ENCODE peak calls at places on chromosome 21, in seven cellular contexts. J, U, O, N, D, F and V are unnamed samples.

GRCh38 chr21:36235058-36235582 is 78.5 kb downstream of the DOP1B start:
- DNase-seq in J (peak), F (no peak), N (no peak), O (no peak), D (no peak), U (no peak), V (no peak)

GRCh38 chr21:29208666-29209059 is 78.2 kb downstream of the MAP3K7CL start:
- DNase-seq in F (no peak), U (no peak), D (no peak), O (no peak), N (no peak), J (no peak), V (no peak)

GRCh38 chr21:45132841-45133573 is 58.6 kb downstream of the ADARB1 start:
- DNase-seq in U (no peak), N (no peak), J (no peak), D (peak), O (no peak), F (no peak), V (no peak)

GRCh38 chr21:14585122-14585521 is 39.0 kb upstream of the SAMSN1 start:
- DNase-seq in O (no peak), F (no peak), N (no peak), J (no peak), U (no peak), D (no peak), V (no peak)

GRCh38 chr21:38186869-38187268 is 69.9 kb upstream of the KCNJ15 start:
- DNase-seq in J (no peak), F (no peak), D (no peak), N (no peak), O (no peak), U (no peak), V (no peak)

GRCh38 chr21:46028547-46029200 is 47.1 kb downstream of the COL6A1 start:
- DNase-seq in D (no peak), U (no peak), N (no peak), F (no peak), O (no peak), J (no peak), V (no peak)

GRCh38 chr21:39601194-39601940 is 11.4 kb upstream of the B3GALT5 start:
- DNase-seq in O (no peak), N (no peak), U (no peak), F (no peak), D (no peak), J (no peak), V (no peak)

GRCh38 chr21:43893536-43894205 is 28.6 kb downstream of the AGPAT3 start:
- DNase-seq in N (peak), J (peak), D (no peak), O (no peak), U (no peak), F (no peak), V (no peak)

GRCh38 chr21:29135481-29135880 is 5.0 kb downstream of the MAP3K7CL start:
- DNase-seq in O (no peak), J (no peak), D (no peak), N (no peak), U (no peak), F (no peak), V (no peak)

GRCh38 chr21:14267071-14267470 is 51.1 kb downstream of the RBM11 start:
- DNase-seq in F (no peak), J (no peak), N (no peak), O (no peak), U (no peak), D (no peak), V (no peak)

GRCh38 chr21:42375141-42375905 is 9.0 kb upstream of the TFF1 start:
- DNase-seq in U (no peak), F (no peak), D (no peak), N (no peak), O (peak), J (peak), V (no peak)

GRCh38 chr21:43272591-43272990 is 103.8 kb downstream of the CRYAA start:
- DNase-seq in D (no peak), F (peak), U (no peak), O (no peak), N (no peak), J (peak), V (no peak)

GRCh38 chr21:33732038-33732437 is 89.7 kb downstream of the ITSN1 start:
- DNase-seq in D (no peak), O (no peak), U (no peak), F (no peak), J (no peak), N (no peak), V (no peak)

GRCh38 chr21:26965567-26966359 is 1.1 kb downstream of the ADAMTS5 start:
- DNase-seq in N (no peak), D (no peak), O (peak), J (peak), U (peak), F (peak), V (no peak)

GRCh38 chr21:31330144-31330483 is 13.9 kb downstream of the TIAM1 start:
- DNase-seq in N (no peak), O (no peak), U (no peak), J (no peak), F (no peak), D (no peak), V (no peak)

GRCh38 chr21:38661296-38662223 is 144.2 kb upstream of the ETS2 start:
- DNase-seq in D (peak), N (no peak), O (peak), U (no peak), F (peak), J (peak), V (no peak)

GRCh38 chr21:44304846-44305245 is 5.0 kb downstream of the PFKL start:
- DNase-seq in O (peak), U (no peak), N (no peak), J (no peak), D (peak), F (no peak), V (peak)